ENCODE peak calls at places on chromosomes 2 and 18, in seven cellular contexts. One of them, this sample, is unnamed.

GRCh38 chr2:43130548-43130875 is 95.9 kb downstream of the ZFP36L2 start:
- DNase-seq in IMR-90: no peak
- DNase-seq in ovary: no peak
- DNase-seq in tibial nerve: no peak
- DNase-seq in transverse colon: no peak
- DNase-seq in Peyer's patch: peak
- DNase-seq in esophagus squamous epithelium: no peak
- DNase-seq in this sample: no peak

GRCh38 chr2:47402555-47402804 is 476 bp upstream of the MSH2 start:
- DNase-seq in IMR-90: peak
- DNase-seq in ovary: no peak
- DNase-seq in tibial nerve: no peak
- DNase-seq in transverse colon: no peak
- DNase-seq in Peyer's patch: no peak
- DNase-seq in esophagus squamous epithelium: no peak
- DNase-seq in this sample: no peak

GRCh38 chr2:189086710-189087109 is 92.9 kb downstream of the COL5A2 start:
- DNase-seq in IMR-90: peak
- DNase-seq in ovary: no peak
- DNase-seq in tibial nerve: no peak
- DNase-seq in transverse colon: no peak
- DNase-seq in Peyer's patch: no peak
- DNase-seq in esophagus squamous epithelium: no peak
- DNase-seq in this sample: no peak

GRCh38 chr2:85728883-85729824 is 24.6 kb upstream of the ATOH8 start:
- DNase-seq in IMR-90: peak
- DNase-seq in ovary: peak
- DNase-seq in tibial nerve: peak
- DNase-seq in transverse colon: peak
- DNase-seq in Peyer's patch: peak
- DNase-seq in esophagus squamous epithelium: no peak
- DNase-seq in this sample: peak

GRCh38 chr2:145020139-145020538 is 500.2 kb upstream of the ZEB2 start:
- DNase-seq in IMR-90: no peak
- DNase-seq in ovary: no peak
- DNase-seq in tibial nerve: no peak
- DNase-seq in transverse colon: no peak
- DNase-seq in Peyer's patch: no peak
- DNase-seq in esophagus squamous epithelium: no peak
- DNase-seq in this sample: no peak

GRCh38 chr2:95023222-95023597 is 2.3 kb upstream of the MAL start:
- DNase-seq in IMR-90: no peak
- DNase-seq in ovary: no peak
- DNase-seq in tibial nerve: no peak
- DNase-seq in transverse colon: no peak
- DNase-seq in Peyer's patch: no peak
- DNase-seq in esophagus squamous epithelium: no peak
- DNase-seq in this sample: peak

GRCh38 chr18:6521804-6522418 is 107.2 kb upstream of the L3MBTL4 start:
- DNase-seq in IMR-90: peak
- DNase-seq in ovary: no peak
- DNase-seq in tibial nerve: no peak
- DNase-seq in transverse colon: peak
- DNase-seq in Peyer's patch: no peak
- DNase-seq in esophagus squamous epithelium: no peak
- DNase-seq in this sample: peak

GRCh38 chr2:163401481-163401880 is 334.3 kb downstream of the FIGN start:
- DNase-seq in IMR-90: peak
- DNase-seq in ovary: no peak
- DNase-seq in tibial nerve: no peak
- DNase-seq in transverse colon: no peak
- DNase-seq in Peyer's patch: no peak
- DNase-seq in esophagus squamous epithelium: no peak
- DNase-seq in this sample: no peak

GRCh38 chr2:179543361-179543901 is 278.8 kb upstream of the SESTD1 start:
- DNase-seq in IMR-90: peak
- DNase-seq in ovary: no peak
- DNase-seq in tibial nerve: no peak
- DNase-seq in transverse colon: no peak
- DNase-seq in Peyer's patch: no peak
- DNase-seq in esophagus squamous epithelium: no peak
- DNase-seq in this sample: no peak

GRCh38 chr2:234257859-234258561 is 207.5 kb downstream of the SPP2 start:
- DNase-seq in IMR-90: peak
- DNase-seq in ovary: peak
- DNase-seq in tibial nerve: no peak
- DNase-seq in transverse colon: peak
- DNase-seq in Peyer's patch: no peak
- DNase-seq in esophagus squamous epithelium: no peak
- DNase-seq in this sample: peak

GRCh38 chr2:26805241-26805676 is 19.4 kb downstream of the CENPA start:
- DNase-seq in IMR-90: peak
- DNase-seq in ovary: no peak
- DNase-seq in tibial nerve: no peak
- DNase-seq in transverse colon: no peak
- DNase-seq in Peyer's patch: no peak
- DNase-seq in esophagus squamous epithelium: no peak
- DNase-seq in this sample: no peak

GRCh38 chr2:66869076-66869475 is 434.2 kb downstream of the MEIS1 start:
- DNase-seq in IMR-90: peak
- DNase-seq in ovary: no peak
- DNase-seq in tibial nerve: no peak
- DNase-seq in transverse colon: no peak
- DNase-seq in Peyer's patch: no peak
- DNase-seq in esophagus squamous epithelium: no peak
- DNase-seq in this sample: no peak

GRCh38 chr2:121476714-121477113 is 54.0 kb upstream of the RNU4ATAC start:
- DNase-seq in IMR-90: no peak
- DNase-seq in ovary: no peak
- DNase-seq in tibial nerve: no peak
- DNase-seq in transverse colon: no peak
- DNase-seq in Peyer's patch: no peak
- DNase-seq in esophagus squamous epithelium: no peak
- DNase-seq in this sample: no peak

GRCh38 chr18:77080283-77080682 is 52.3 kb downstream of the MBP start:
- DNase-seq in IMR-90: no peak
- DNase-seq in ovary: no peak
- DNase-seq in tibial nerve: no peak
- DNase-seq in transverse colon: peak
- DNase-seq in Peyer's patch: no peak
- DNase-seq in esophagus squamous epithelium: peak
- DNase-seq in this sample: no peak

GRCh38 chr2:45825001-45825651 is 173.7 kb downstream of the PRKCE start:
- DNase-seq in IMR-90: no peak
- DNase-seq in ovary: no peak
- DNase-seq in tibial nerve: no peak
- DNase-seq in transverse colon: no peak
- DNase-seq in Peyer's patch: no peak
- DNase-seq in esophagus squamous epithelium: no peak
- DNase-seq in this sample: no peak

GRCh38 chr2:161138429-161138828 is 21.8 kb upstream of the TANK start:
- DNase-seq in IMR-90: no peak
- DNase-seq in ovary: no peak
- DNase-seq in tibial nerve: no peak
- DNase-seq in transverse colon: no peak
- DNase-seq in Peyer's patch: no peak
- DNase-seq in esophagus squamous epithelium: no peak
- DNase-seq in this sample: no peak

GRCh38 chr2:31312898-31313297 is 78.9 kb downstream of the EHD3 start:
- DNase-seq in IMR-90: peak
- DNase-seq in ovary: no peak
- DNase-seq in tibial nerve: no peak
- DNase-seq in transverse colon: no peak
- DNase-seq in Peyer's patch: no peak
- DNase-seq in esophagus squamous epithelium: no peak
- DNase-seq in this sample: no peak

GRCh38 chr2:195092341-195092740 is 564.7 kb upstream of the SLC39A10 start:
- DNase-seq in IMR-90: no peak
- DNase-seq in ovary: no peak
- DNase-seq in tibial nerve: no peak
- DNase-seq in transverse colon: no peak
- DNase-seq in Peyer's patch: no peak
- DNase-seq in esophagus squamous epithelium: no peak
- DNase-seq in this sample: no peak

GRCh38 chr2:23698733-23699391 is 228.1 kb downstream of the ATAD2B start:
- DNase-seq in IMR-90: peak
- DNase-seq in ovary: no peak
- DNase-seq in tibial nerve: no peak
- DNase-seq in transverse colon: no peak
- DNase-seq in Peyer's patch: no peak
- DNase-seq in esophagus squamous epithelium: no peak
- DNase-seq in this sample: no peak
- H3K27ac ChIP-seq in IMR-90: no peak
- H3K27ac ChIP-seq in ovary: no peak
- H3K27ac ChIP-seq in tibial nerve: no peak
- H3K27ac ChIP-seq in transverse colon: no peak
- H3K27ac ChIP-seq in Peyer's patch: no peak
- H3K27ac ChIP-seq in esophagus squamous epithelium: no peak
- H3K27ac ChIP-seq in this sample: no peak

DNA sequence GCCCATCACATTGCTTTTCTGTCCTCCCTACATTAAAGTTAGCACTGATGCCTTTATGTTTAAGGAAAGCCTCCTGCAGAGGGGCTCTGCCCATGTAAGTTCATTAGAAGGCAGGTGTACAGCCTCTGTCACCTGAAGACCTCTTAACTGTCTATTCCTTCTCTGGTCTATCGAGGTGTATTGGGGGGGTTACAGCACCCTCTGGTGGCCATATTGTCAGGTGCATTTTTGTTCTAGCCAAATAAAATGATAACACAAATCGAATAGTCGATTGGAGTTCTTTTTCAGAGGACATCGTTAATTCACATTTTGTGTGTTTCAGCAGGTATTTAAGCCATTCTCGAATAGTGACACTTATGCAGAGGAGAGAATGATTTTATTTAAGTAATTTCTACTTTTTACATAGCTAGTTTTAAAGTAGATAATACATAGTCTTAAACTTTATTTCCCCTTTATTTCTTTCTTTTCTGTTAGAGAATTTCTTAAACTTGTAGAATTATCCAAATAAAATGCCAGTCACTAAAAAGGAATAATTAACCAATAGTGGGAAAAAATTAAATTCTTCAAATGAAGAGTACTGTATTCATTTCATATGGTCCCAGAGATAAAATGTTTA is 136.8 kb downstream of the NEDD4L start:
- DNase-seq in IMR-90: peak
- DNase-seq in ovary: peak
- DNase-seq in tibial nerve: peak
- DNase-seq in transverse colon: peak
- DNase-seq in Peyer's patch: no peak
- DNase-seq in esophagus squamous epithelium: no peak
- DNase-seq in this sample: peak
- TF ChIP-seq CTCF in IMR-90: peak
- TF ChIP-seq CTCF in ovary: peak
- TF ChIP-seq CTCF in tibial nerve: peak
- TF ChIP-seq CTCF in transverse colon: peak
- TF ChIP-seq CTCF in Peyer's patch: peak
- TF ChIP-seq CTCF in esophagus squamous epithelium: peak
- TF ChIP-seq CTCF in this sample: peak

GRCh38 chr2:175175320-175175719 is 6.2 kb downstream of the ATP5MC3 start:
- DNase-seq in IMR-90: no peak
- DNase-seq in ovary: no peak
- DNase-seq in tibial nerve: no peak
- DNase-seq in transverse colon: no peak
- DNase-seq in Peyer's patch: no peak
- DNase-seq in esophagus squamous epithelium: no peak
- DNase-seq in this sample: no peak
- TF ChIP-seq POLR2A in IMR-90: no peak
- TF ChIP-seq POLR2A in ovary: no peak
- TF ChIP-seq POLR2A in tibial nerve: no peak
- TF ChIP-seq POLR2A in transverse colon: no peak
- TF ChIP-seq POLR2A in Peyer's patch: no peak
- TF ChIP-seq POLR2A in esophagus squamous epithelium: no peak
- TF ChIP-seq POLR2A in this sample: no peak

DNA sequence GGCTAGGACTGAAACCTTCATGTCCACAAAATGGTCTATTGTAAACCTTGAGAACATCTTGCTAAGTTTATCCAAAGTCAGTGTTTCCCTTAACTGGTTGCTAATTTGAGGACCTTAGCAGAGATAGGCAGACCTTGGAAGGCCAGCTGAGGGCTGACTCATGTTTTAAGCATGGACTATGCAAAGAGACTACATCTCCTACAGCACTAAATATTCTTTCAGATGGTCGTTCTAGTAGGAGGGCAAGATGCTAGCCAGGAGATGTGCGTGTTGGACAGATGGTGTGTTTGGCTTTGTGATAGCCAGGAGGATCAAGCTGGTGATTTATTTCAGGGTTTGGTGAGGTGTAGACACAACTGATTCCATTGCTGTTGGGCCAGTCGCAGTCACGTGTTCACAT is 75.8 kb downstream of the NRP2 start:
- DNase-seq in IMR-90: peak
- DNase-seq in ovary: peak
- DNase-seq in tibial nerve: no peak
- DNase-seq in transverse colon: no peak
- DNase-seq in Peyer's patch: no peak
- DNase-seq in esophagus squamous epithelium: no peak
- DNase-seq in this sample: no peak
- H3K27ac ChIP-seq in IMR-90: peak
- H3K27ac ChIP-seq in ovary: peak
- H3K27ac ChIP-seq in tibial nerve: no peak
- H3K27ac ChIP-seq in transverse colon: peak
- H3K27ac ChIP-seq in Peyer's patch: no peak
- H3K27ac ChIP-seq in esophagus squamous epithelium: peak
- H3K27ac ChIP-seq in this sample: no peak

GRCh38 chr18:49861659-49862058 is 48.3 kb upstream of the ACAA2 start:
- DNase-seq in IMR-90: no peak
- DNase-seq in ovary: no peak
- DNase-seq in tibial nerve: no peak
- DNase-seq in transverse colon: no peak
- DNase-seq in Peyer's patch: no peak
- DNase-seq in esophagus squamous epithelium: no peak
- DNase-seq in this sample: no peak
- TF ChIP-seq CTCF in IMR-90: peak
- TF ChIP-seq CTCF in ovary: peak
- TF ChIP-seq CTCF in tibial nerve: peak
- TF ChIP-seq CTCF in transverse colon: peak
- TF ChIP-seq CTCF in Peyer's patch: peak
- TF ChIP-seq CTCF in esophagus squamous epithelium: no peak
- TF ChIP-seq CTCF in this sample: peak

GRCh38 chr2:201201371-201201770 is 18.4 kb downstream of the CASP10 start:
- DNase-seq in IMR-90: no peak
- DNase-seq in ovary: no peak
- DNase-seq in tibial nerve: no peak
- DNase-seq in transverse colon: no peak
- DNase-seq in Peyer's patch: no peak
- DNase-seq in esophagus squamous epithelium: no peak
- DNase-seq in this sample: no peak
- TF ChIP-seq POLR2A in IMR-90: no peak
- TF ChIP-seq POLR2A in ovary: no peak
- TF ChIP-seq POLR2A in tibial nerve: no peak
- TF ChIP-seq POLR2A in transverse colon: no peak
- TF ChIP-seq POLR2A in Peyer's patch: no peak
- TF ChIP-seq POLR2A in esophagus squamous epithelium: no peak
- TF ChIP-seq POLR2A in this sample: no peak

DNA sequence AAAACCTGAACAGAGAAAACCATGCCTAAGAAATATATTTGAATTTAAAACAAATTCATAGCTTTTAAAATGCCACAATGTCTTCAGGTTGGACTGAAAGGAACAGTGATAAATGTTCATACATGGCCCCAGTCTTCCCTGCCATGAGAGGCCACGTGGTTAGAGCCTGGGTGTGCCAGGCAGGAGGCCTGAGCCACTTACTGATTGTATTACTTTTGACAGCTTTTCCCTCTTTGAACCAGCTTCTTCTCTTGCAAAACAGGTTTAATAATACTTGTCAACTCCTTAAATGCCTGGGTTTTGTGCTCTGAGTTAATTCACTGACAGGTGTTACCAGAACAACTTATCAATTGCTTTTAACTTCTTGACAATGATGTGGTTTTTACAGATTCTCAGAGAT is 27.0 kb downstream of the RBKS start:
- DNase-seq in IMR-90: no peak
- DNase-seq in ovary: no peak
- DNase-seq in tibial nerve: no peak
- DNase-seq in transverse colon: no peak
- DNase-seq in Peyer's patch: no peak
- DNase-seq in esophagus squamous epithelium: no peak
- DNase-seq in this sample: no peak
- H3K27ac ChIP-seq in IMR-90: no peak
- H3K27ac ChIP-seq in ovary: no peak
- H3K27ac ChIP-seq in tibial nerve: no peak
- H3K27ac ChIP-seq in transverse colon: no peak
- H3K27ac ChIP-seq in Peyer's patch: no peak
- H3K27ac ChIP-seq in esophagus squamous epithelium: peak
- H3K27ac ChIP-seq in this sample: no peak

This sample was measured in thyroid gland.